ENCODE peak calls at places on chromosomes 11 and 22, in six cellular contexts. Z is CD8-positive, alpha-beta T cell; N is IMR-90; G is suprapubic skin; I is Karpas-422; T is dorsolateral prefrontal cortex. H is an unnamed sample.
A peak's percentile ranks its signal among the peaks of the same experiment; 100 is the strongest.

GRCh38 chr22:31929126-31929928 is 15.0 kb upstream of the YWHAH start:
- DNase-seq in I (no peak), T (no peak), N (peak; percentile 51), G (no peak), Z (no peak), H (peak; percentile 22)

GRCh38 chr22:22878801-22879674 is 8.6 kb upstream of the IGLL5 start:
- DNase-seq in G (no peak), T (no peak), I (peak; percentile 73), N (no peak), Z (no peak), H (no peak)

GRCh38 chr11:130737866-130738431 is 178.3 kb downstream of the SNX19 start:
- DNase-seq in T (no peak), N (peak; percentile 89), Z (no peak), I (no peak), G (no peak), H (no peak)

GRCh38 chr11:76419896-76420295 is 24.9 kb upstream of the EMSY start:
- DNase-seq in I (peak; percentile 66), Z (no peak), T (no peak), G (no peak), N (no peak), H (no peak)

GRCh38 chr22:24775769-24776492 is 1.4 kb upstream of the PIWIL3 start:
- DNase-seq in T (no peak), N (peak; percentile 26), Z (no peak), I (no peak), G (no peak), H (no peak)

GRCh38 chr11:36053901-36054300 is 110.0 kb downstream of the LDLRAD3 start:
- DNase-seq in G (no peak), N (no peak), I (no peak), T (no peak), Z (no peak), H (no peak)

GRCh38 chr11:128502736-128503135 is 84.6 kb downstream of the ETS1 start:
- DNase-seq in Z (no peak), N (peak; percentile 96), G (no peak), I (no peak), T (no peak), H (no peak)

GRCh38 chr11:71527576-71528210 is 626 bp downstream of the KRTAP5-7 start:
- DNase-seq in N (no peak), T (no peak), Z (no peak), G (no peak), I (no peak), H (no peak)

GRCh38 chr11:124174001-124174400 is 9.1 kb upstream of the OR10D3 start:
- DNase-seq in I (no peak), Z (no peak), N (peak; percentile 64), G (no peak), T (no peak), H (no peak)

GRCh38 chr22:36467946-36468345 is 13.5 kb downstream of the TXN2 start:
- DNase-seq in N (peak; percentile 97), I (no peak), G (no peak), T (no peak), Z (no peak), H (no peak)
- H3K27ac ChIP-seq in N (peak overlapping the region; percentile 96), I (no peak overlapping the region), G (no peak overlapping the region), T (peak overlapping the region; percentile 78), Z (no peak overlapping the region), H (peak overlapping the region; percentile 87)

GRCh38 chr11:72971211-72971610 is 157.0 kb downstream of the ATG16L2 start:
- DNase-seq in T (no peak), G (no peak), I (no peak), Z (no peak), N (no peak), H (no peak)
- H3K27ac ChIP-seq in T (no peak overlapping the region), G (no peak overlapping the region), I (no peak overlapping the region), Z (no peak overlapping the region), N (no peak overlapping the region), H (no peak overlapping the region)

DNA sequence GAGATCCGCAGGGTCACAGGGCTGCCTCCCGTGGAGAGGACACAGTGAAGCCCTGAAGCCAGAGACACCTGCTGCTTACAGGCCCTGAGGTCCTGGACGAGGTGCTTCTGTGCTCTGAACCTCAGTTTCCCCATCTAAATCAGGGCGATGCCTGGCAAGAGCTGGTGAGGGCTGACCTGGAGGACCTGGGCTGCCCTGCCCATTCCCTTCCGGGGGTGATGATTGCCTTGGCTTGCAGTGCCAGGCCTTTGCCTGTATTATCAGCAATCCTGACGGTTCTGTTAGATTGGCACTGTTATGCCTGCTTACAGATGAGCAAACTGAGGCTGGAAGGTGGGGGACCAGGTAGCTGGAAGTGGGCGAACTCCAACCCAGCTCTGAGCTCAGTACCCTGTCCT is 7.8 kb upstream of the GTSE1 start:
- DNase-seq in Z (no peak), G (no peak), T (no peak), N (no peak), I (no peak), H (no peak)
- H3K27ac ChIP-seq in Z (peak overlapping the region; percentile 56), G (no peak overlapping the region), T (no peak overlapping the region), N (no peak overlapping the region), I (peak overlapping the region; percentile 68), H (no peak overlapping the region)

GRCh38 chr11:64224151-64224890 is 1.7 kb downstream of the TRPT1 start:
- DNase-seq in I (no peak), T (no peak), Z (no peak), N (no peak), G (peak; percentile 66), H (no peak)
- H3K27ac ChIP-seq in I (peak overlapping the region; percentile 87), T (no peak overlapping the region), Z (no peak overlapping the region), N (no peak overlapping the region), G (peak overlapping the region; percentile 89), H (no peak overlapping the region)

GRCh38 chr11:60870276-60870675 is 2.9 kb downstream of the ZP1 start:
- DNase-seq in N (no peak), Z (no peak), T (no peak), G (no peak), I (peak; percentile 47), H (peak; percentile 73)
- H3K27ac ChIP-seq in N (no peak overlapping the region), Z (no peak overlapping the region), T (no peak overlapping the region), G (no peak overlapping the region), I (no peak overlapping the region), H (peak overlapping the region; percentile 32)

GRCh38 chr11:65504671-65505433 is 6.0 kb downstream of the MALAT1 start:
- DNase-seq in I (peak; percentile 60), Z (no peak), T (no peak), G (no peak), N (peak; percentile 46), H (peak; percentile 71)
- H3K27ac ChIP-seq in I (peak overlapping the region; percentile 99), Z (peak overlapping the region; percentile 99), T (peak overlapping the region; percentile 100), G (peak overlapping the region; percentile 88), N (peak overlapping the region; percentile 44), H (peak overlapping the region; percentile 100)

H was measured in caudate nucleus.